ENCODE peak calls at places on chromosomes 2 and 18, in eight cellular contexts. L, E, D, W, A, Y, M and V are unnamed samples. For H3K27me3, the result is how much of the 10 kb centered on the place peaks cover.

GRCh38 chr18:61464551-61465102 is 131.4 kb downstream of the CDH20 start:
- DNase-seq in M (no peak), Y (no peak), A (no peak), D (no peak), L (no peak), E (no peak), W (no peak), V (no peak)

GRCh38 chr18:51437280-51438271 is 240.1 kb upstream of the MEX3C start:
- DNase-seq in M (no peak), E (no peak), A (no peak), Y (no peak), L (no peak), W (no peak), D (no peak), V (no peak)

GRCh38 chr2:159873136-159873728 is 75.2 kb upstream of the CD302 start:
- DNase-seq in D (no peak), M (no peak), W (no peak), L (no peak), E (peak), Y (no peak), A (no peak), V (no peak)

GRCh38 chr2:171964328-171964727 is 35.4 kb upstream of the METAP1D start:
- DNase-seq in E (no peak), Y (no peak), D (no peak), L (no peak), M (no peak), A (no peak), W (no peak), V (no peak)

GRCh38 chr18:55582325-55582724 is 5.7 kb downstream of the TCF4 start:
- DNase-seq in A (no peak), M (no peak), E (peak), L (no peak), W (no peak), Y (no peak), D (no peak), V (no peak)

GRCh38 chr2:226738191-226738820 is 61.3 kb downstream of the IRS1 start:
- DNase-seq in M (no peak), A (no peak), Y (no peak), W (no peak), D (no peak), E (peak), L (no peak), V (no peak)

GRCh38 chr2:10495311-10495987 is 47.3 kb upstream of the ODC1 start:
- DNase-seq in A (no peak), L (no peak), M (no peak), D (no peak), W (no peak), E (no peak), Y (peak), V (peak)

GRCh38 chr2:54041135-54041534 is 70.3 kb upstream of the PSME4 start:
- DNase-seq in L (no peak), Y (no peak), M (no peak), D (no peak), W (no peak), E (no peak), A (peak), V (peak)

GRCh38 chr2:37378411-37378810 is 34.0 kb downstream of the QPCT start:
- DNase-seq in Y (no peak), M (no peak), L (no peak), W (no peak), A (peak), D (no peak), E (no peak), V (no peak)

GRCh38 chr2:205364261-205364660 is 318.0 kb upstream of the NRP2 start:
- DNase-seq in M (no peak), A (no peak), Y (no peak), E (peak), L (no peak), W (no peak), D (no peak), V (no peak)

GRCh38 chr2:33069894-33070651 is 123.3 kb downstream of the LTBP1 start:
- DNase-seq in L (peak), E (no peak), Y (no peak), W (no peak), M (peak), A (peak), D (no peak), V (no peak)

GRCh38 chr2:191259001-191259400 is 13.8 kb downstream of the MYO1B start:
- DNase-seq in M (no peak), W (no peak), E (no peak), D (no peak), Y (no peak), L (no peak), A (no peak), V (no peak)

GRCh38 chr2:71385008-71385407 is 53.4 kb downstream of the ZNF638 start:
- DNase-seq in E (no peak), W (no peak), M (no peak), D (no peak), L (no peak), A (peak), Y (no peak), V (no peak)

GRCh38 chr18:75624836-75625235 is 197.3 kb upstream of the SMIM21 start:
- DNase-seq in W (no peak), M (no peak), L (no peak), E (no peak), D (no peak), A (no peak), Y (no peak), V (no peak)

GRCh38 chr18:9876867-9877654 is 8.7 kb upstream of the TXNDC2 start:
- DNase-seq in L (no peak), E (peak), M (no peak), Y (no peak), W (peak), D (no peak), A (peak), V (no peak)

GRCh38 chr18:8413189-8413588 is 196.0 kb upstream of the RAB12 start:
- DNase-seq in W (no peak), D (no peak), L (no peak), A (no peak), M (no peak), Y (no peak), E (no peak), V (no peak)

GRCh38 chr18:36628435-36629094 is 200.2 kb downstream of the TPGS2 start:
- DNase-seq in W (no peak), Y (no peak), A (peak), M (no peak), L (no peak), D (no peak), E (no peak), V (no peak)

GRCh38 chr2:3040066-3040428 is 337.6 kb downstream of the EIPR1 start:
- DNase-seq in L (no peak), W (no peak), E (no peak), Y (no peak), A (no peak), M (no peak), D (no peak), V (no peak)

GRCh38 chr2:55601849-55602248 is 15.6 kb downstream of the PPP4R3B start:
- DNase-seq in D (no peak), Y (no peak), W (no peak), L (no peak), A (no peak), E (no peak), M (no peak), V (no peak)

GRCh38 chr2:28068098-28068497 is 177.6 kb downstream of the BABAM2 start:
- DNase-seq in M (no peak), L (no peak), W (no peak), A (no peak), Y (no peak), D (no peak), E (no peak), V (no peak)

GRCh38 chr2:27369471-27370025 is 590 bp downstream of the EIF2B4 start:
- DNase-seq in A (peak), L (no peak), E (no peak), M (peak), Y (no peak), D (no peak), W (no peak), V (no peak)

GRCh38 chr2:191540681-191541080 is 137.3 kb upstream of the NABP1 start:
- DNase-seq in W (no peak), A (no peak), E (no peak), Y (no peak), M (no peak), D (no peak), L (no peak), V (no peak)

GRCh38 chr2:15939556-15939853 is 845 bp upstream of the MYCN start:
- DNase-seq in A (peak), E (no peak), D (no peak), M (peak), L (peak), Y (peak), W (no peak), V (peak)

GRCh38 chr2:142572749-142573148 is 304.7 kb upstream of the KYNU start:
- DNase-seq in W (no peak), D (no peak), Y (no peak), E (no peak), A (no peak), M (no peak), L (no peak), V (no peak)

GRCh38 chr2:86703704-86704370 is 16.3 kb upstream of the RMND5A start:
- DNase-seq in Y (no peak), A (peak), D (peak), W (no peak), L (peak), M (no peak), E (no peak), V (no peak)

GRCh38 chr18:10872297-10872696 is 277.1 kb downstream of the PIEZO2 start:
- DNase-seq in W (no peak), D (no peak), E (no peak), Y (no peak), A (no peak), M (peak), L (no peak), V (no peak)

GRCh38 chr2:104861295-104862060 is 7.6 kb downstream of the POU3F3 start:
- DNase-seq in W (no peak), Y (no peak), D (no peak), M (no peak), L (no peak), E (peak), A (no peak), V (no peak)

GRCh38 chr2:79947751-79948150 is 356.8 kb downstream of the LRRTM1 start:
- DNase-seq in Y (no peak), E (no peak), W (no peak), D (no peak), M (no peak), A (no peak), L (no peak), V (no peak)

GRCh38 chr2:165044505-165045303 is 89.4 kb upstream of the SLC38A11 start:
- DNase-seq in W (no peak), Y (no peak), M (no peak), A (no peak), E (peak), D (no peak), L (no peak), V (no peak)

GRCh38 chr2:43989549-43989948 is 6.2 kb downstream of the LRPPRC start:
- DNase-seq in M (no peak), D (no peak), L (no peak), E (no peak), A (no peak), W (no peak), Y (no peak), V (no peak)

GRCh38 chr2:160433466-160434172 is 60.0 kb downstream of the RBMS1 start:
- DNase-seq in A (no peak), M (no peak), L (no peak), E (no peak), Y (no peak), D (no peak), W (no peak), V (no peak)

GRCh38 chr18:78726326-78727056 is 253.1 kb upstream of the SALL3 start:
- DNase-seq in M (peak), W (no peak), L (peak), D (no peak), Y (no peak), A (no peak), E (no peak), V (peak)

GRCh38 chr2:47429795-47430194 is 26.8 kb downstream of the MSH2 start:
- DNase-seq in E (no peak), D (no peak), M (no peak), W (no peak), Y (no peak), L (no peak), A (peak), V (no peak)

GRCh38 chr2:201952212-201952611 is 81.4 kb upstream of the FZD7 start:
- DNase-seq in Y (no peak), D (no peak), M (peak), E (no peak), A (no peak), L (no peak), W (no peak), V (no peak)

GRCh38 chr18:79586436-79587297 is 92.9 kb upstream of the CTDP1 start:
- DNase-seq in E (no peak), L (peak), W (no peak), A (no peak), M (peak), Y (peak), D (peak), V (peak)

GRCh38 chr2:88658890-88659881 is 31.9 kb upstream of the EIF2AK3 start:
- DNase-seq in W (no peak), L (no peak), Y (no peak), A (peak), D (no peak), M (peak), E (no peak), V (no peak)

GRCh38 chr2:172162739-172163336 is 60.1 kb upstream of the DLX2 start:
- DNase-seq in A (no peak), Y (no peak), W (no peak), M (no peak), D (no peak), E (no peak), L (no peak), V (no peak)

GRCh38 chr2:241702155-241702404 is 241 bp downstream of the ING5 start:
- DNase-seq in W (no peak), M (no peak), Y (no peak), D (no peak), A (no peak), L (no peak), E (no peak), V (no peak)

GRCh38 chr2:61758991-61759390 is 94.9 kb downstream of the FAM161A start:
- DNase-seq in D (no peak), Y (no peak), A (peak), E (no peak), W (no peak), M (no peak), L (no peak), V (no peak)

GRCh38 chr2:212815453-212815852 is 276.9 kb upstream of the ERBB4 start:
- DNase-seq in W (no peak), D (no peak), Y (no peak), M (no peak), A (no peak), L (no peak), E (no peak), V (no peak)

GRCh38 chr2:42340938-42341636 is 19.9 kb downstream of the COX7A2L start:
- DNase-seq in D (no peak), W (no peak), A (no peak), M (no peak), L (no peak), E (no peak), Y (no peak), V (no peak)
- H3K27ac ChIP-seq in D (no peak), W (no peak), A (peak), M (no peak), L (no peak), E (no peak), Y (no peak), V (no peak)

GRCh38 chr18:59263566-59264135 is 9.6 kb downstream of the RAX start:
- DNase-seq in L (no peak), A (no peak), W (no peak), Y (no peak), M (no peak), E (no peak), D (no peak), V (peak)

GRCh38 chr18:59264651-59265245 is 8.5 kb downstream of the RAX start:
- DNase-seq in M (no peak), E (peak), A (no peak), D (no peak), L (no peak), W (no peak), Y (no peak), V (no peak)

GRCh38 chr18:59265246-59266018 is 7.8 kb downstream of the RAX start:
- DNase-seq in D (no peak), A (peak), W (no peak), E (peak), M (no peak), L (no peak), Y (no peak), V (no peak)

GRCh38 chr18:59266019-59266369 is 7.3 kb downstream of the RAX start:
- DNase-seq in D (no peak), E (no peak), M (no peak), L (no peak), Y (no peak), W (no peak), A (no peak), V (no peak)

GRCh38 chr18:59264136-59264571 is 9.1 kb downstream of the RAX start:
- DNase-seq in D (no peak), E (peak), L (no peak), M (no peak), W (no peak), A (no peak), Y (no peak), V (no peak)
- H3K27me3 ChIP-seq in D (under half), E (half or more), L (under half), M (half or more), W (under half), A (half or more), Y (half or more), V (half or more)

GRCh38 chr18:44545359-44545985 is 135.2 kb upstream of the SETBP1 start:
- DNase-seq in A (no peak), L (no peak), Y (no peak), E (no peak), W (no peak), M (no peak), D (no peak), V (no peak)

GRCh38 chr18:44537521-44537920 is 143.2 kb upstream of the SETBP1 start:
- DNase-seq in A (peak), L (peak), M (no peak), Y (no peak), W (no peak), D (no peak), E (no peak), V (no peak)

GRCh38 chr18:44543387-44543786 is 137.3 kb upstream of the SETBP1 start:
- DNase-seq in E (no peak), M (no peak), L (no peak), W (no peak), Y (no peak), D (no peak), A (no peak), V (no peak)

GRCh38 chr18:44541159-44541558 is 139.5 kb upstream of the SETBP1 start:
- DNase-seq in M (no peak), Y (no peak), W (no peak), E (no peak), D (no peak), L (no peak), A (no peak), V (no peak)

DNA sequence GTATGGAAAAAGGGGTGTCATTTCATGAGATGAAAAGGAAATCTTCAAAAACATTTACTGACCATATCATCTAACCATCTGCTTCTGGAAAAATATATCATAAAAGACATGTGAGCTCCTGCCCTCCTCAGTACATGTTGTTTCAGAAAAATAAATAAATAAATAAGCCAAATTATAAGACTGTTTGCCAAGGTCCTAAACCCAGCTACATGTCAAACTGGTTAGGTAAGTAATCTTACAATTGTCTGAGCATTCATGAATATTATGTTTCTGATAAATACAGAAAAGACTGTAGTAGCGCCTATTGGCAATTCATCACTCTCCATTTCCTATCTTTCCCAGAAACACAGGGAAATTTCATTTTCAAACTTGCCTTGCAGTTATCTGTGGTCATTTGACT is 138.9 kb upstream of the SETBP1 start:
- DNase-seq in A (no peak), W (no peak), L (no peak), M (no peak), D (no peak), E (no peak), Y (no peak), V (no peak)
- H3K27ac ChIP-seq in A (no peak), W (no peak), L (no peak), M (no peak), D (no peak), E (no peak), Y (no peak), V (no peak)

DNA sequence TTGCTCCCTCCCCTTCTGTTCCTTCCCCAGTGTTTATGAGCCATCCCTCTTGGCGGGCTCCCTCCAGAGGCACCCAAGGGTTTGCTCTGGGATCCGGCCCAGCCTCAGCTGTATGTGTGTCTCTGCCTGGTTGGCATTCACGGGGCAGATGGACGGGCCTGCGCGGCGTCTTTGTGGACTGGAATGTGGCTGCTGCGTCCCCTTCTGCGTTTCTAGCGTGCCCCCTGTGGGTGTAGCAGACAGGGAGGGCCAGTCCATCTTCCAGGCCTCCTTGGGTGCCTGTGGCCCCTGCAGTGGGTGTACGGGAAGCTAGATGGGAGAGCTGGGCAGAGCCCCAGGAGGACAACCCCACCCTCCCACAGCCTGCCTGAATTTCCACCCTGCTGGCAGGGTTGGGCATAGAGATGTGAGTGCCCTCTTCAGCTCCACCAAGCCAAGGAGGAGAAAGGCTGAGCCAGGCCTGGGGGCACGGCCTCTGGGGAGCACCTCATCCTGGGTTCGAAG is 15.7 kb downstream of the GPC1 start:
- DNase-seq in D (no peak), W (no peak), L (peak), Y (peak), M (peak), A (no peak), E (no peak), V (peak)
- H3K27me3 ChIP-seq in D (under half), W (under half), L (under half), Y (under half), M (under half), A (under half), E (under half), V (half or more)

DNA sequence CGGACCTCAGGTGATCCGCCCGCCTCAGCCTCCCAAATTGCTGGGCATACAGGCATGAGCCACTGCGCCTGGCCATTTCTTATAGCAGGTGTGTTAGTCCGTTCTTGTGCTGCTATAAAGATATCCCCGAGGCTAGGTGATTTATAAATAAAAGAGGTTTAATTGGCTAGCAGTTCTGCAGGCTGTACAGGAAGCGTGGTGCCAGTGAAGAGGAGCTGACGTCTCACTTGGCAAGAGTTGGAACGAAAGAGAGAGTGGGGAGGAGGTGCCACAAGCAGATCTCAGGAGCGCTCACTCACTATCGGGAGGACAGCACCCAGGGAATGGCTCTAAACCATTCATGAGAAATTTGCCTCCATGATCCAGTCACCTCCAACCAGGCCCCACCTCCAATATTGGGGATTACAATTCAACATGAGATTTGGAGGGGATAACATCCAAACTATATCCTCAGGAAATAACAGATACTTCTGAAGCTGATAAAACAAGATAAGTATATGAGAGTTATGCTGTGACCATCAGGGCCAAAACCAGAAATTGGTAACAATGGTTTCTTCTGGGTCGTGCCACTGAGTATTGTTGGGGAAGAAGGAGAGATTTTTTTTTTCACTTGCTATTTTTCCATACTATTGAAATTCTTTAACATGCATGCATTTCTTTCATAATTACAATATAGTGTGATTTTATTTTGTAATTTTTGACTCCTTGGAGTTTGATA is 7.4 kb upstream of the RMC1 start:
- DNase-seq in M (no peak), L (no peak), A (no peak), W (peak), E (no peak), D (no peak), Y (no peak), V (no peak)
- H3K27ac ChIP-seq in M (no peak), L (no peak), A (no peak), W (peak), E (no peak), D (no peak), Y (no peak), V (peak)